ENCODE peak calls at places on chromosome 12, in four cellular contexts. B, H, A and V are unnamed samples.

GRCh38 chr12:96720363-96720705 is 186.7 kb upstream of the NEDD1 start:
- DNase-seq in H (no peak), A (peak; percentile 11), B (peak; percentile 44), V (no peak)

GRCh38 chr12:49233842-49234526 is 30.9 kb upstream of the TUBA1C start:
- DNase-seq in B (no peak), H (no peak), A (no peak), V (no peak)

GRCh38 chr12:89058393-89058792 is 293.9 kb downstream of the DUSP6 start:
- DNase-seq in A (no peak), B (no peak), H (no peak), V (no peak)

GRCh38 chr12:77433799-77434198 is 368.4 kb upstream of the E2F7 start:
- DNase-seq in B (no peak), H (no peak), A (no peak), V (no peak)

GRCh38 chr12:118884226-118884625 is 97.1 kb upstream of the SRRM4 start:
- DNase-seq in H (no peak), A (no peak), B (no peak), V (no peak)

GRCh38 chr12:55019784-55020183 is at the start of gene NEUROD4:
- DNase-seq in H (no peak), B (peak; percentile 73), A (peak; percentile 68), V (peak; percentile 1)

GRCh38 chr12:58841058-58841798 is 79.1 kb downstream of the LRIG3 start:
- DNase-seq in A (no peak), B (no peak), H (no peak), V (no peak)

GRCh38 chr12:92146865-92147264 is 1.2 kb upstream of the BTG1 start:
- DNase-seq in H (no peak), A (no peak), B (no peak), V (no peak)

GRCh38 chr12:88501976-88502938 is 78.0 kb downstream of the KITLG start:
- DNase-seq in H (no peak), B (no peak), A (peak; percentile 67), V (no peak)

GRCh38 chr12:107446476-107446875 is 239.1 kb upstream of the PWP1 start:
- DNase-seq in H (no peak), A (no peak), B (no peak), V (no peak)